ENCODE peak calls at places on chromosomes 3 and 15, in four cellular contexts. V is iris pigment epithelial cell, P is globus pallidus, K is activated T-helper 1 cell treated with Interleukin-2 at 50 U/mL for 16 hours. G is an unnamed sample.

GRCh38 chr3:197348014-197348413 is 49.6 kb upstream of the DLG1 start:
- DNase-seq in K (no peak), V (no peak), P (no peak), G (no peak)

GRCh38 chr3:116030131-116030850 is 407.0 kb downstream of the GAP43 start:
- DNase-seq in K (no peak), P (no peak), V (no peak), G (no peak)

GRCh38 chr15:78103406-78104118 is 11.2 kb downstream of the SH2D7 start:
- DNase-seq in K (peak; percentile 46), P (no peak), V (no peak), G (no peak)

GRCh38 chr3:32249184-32249782 is 10.8 kb downstream of the CMTM8 start:
- DNase-seq in K (no peak), V (peak; percentile 96), P (no peak), G (no peak)

GRCh38 chr15:42319206-42319605 is 40.1 kb upstream of the CAPN3 start:
- DNase-seq in K (no peak), P (peak; percentile 1), V (no peak), G (no peak)

GRCh38 chr3:56923546-56924224 is 121.9 kb upstream of the ARHGEF3 start:
- DNase-seq in K (peak; percentile 29), P (peak; percentile 50), V (peak; percentile 63), G (no peak)

GRCh38 chr3:126287536-126288181 is 69.5 kb downstream of the KLF15 start:
- DNase-seq in V (peak; percentile 61), P (peak; percentile 57), K (no peak), G (peak; percentile 85)

GRCh38 chr15:66251790-66252355 is 1.7 kb downstream of the MEGF11 start:
- DNase-seq in V (no peak), P (no peak), K (no peak), G (peak; percentile 55)

GRCh38 chr15:29018406-29018805 is 132.6 kb downstream of the APBA2 start:
- DNase-seq in K (no peak), V (no peak), P (no peak), G (peak; percentile 80)

GRCh38 chr3:45567730-45568172 is 26.8 kb upstream of the LIMD1 start:
- DNase-seq in P (peak; percentile 53), K (no peak), V (no peak), G (no peak)

GRCh38 chr3:38984110-38984509 is 67.6 kb downstream of the SCN11A start:
- DNase-seq in K (no peak), V (no peak), P (no peak), G (no peak)

GRCh38 chr15:84833447-84833846 is 16.3 kb downstream of the ALPK3 start:
- DNase-seq in K (no peak), V (peak; percentile 70), P (no peak), G (no peak)